ENCODE peak calls at places on chromosomes 13 and 19, in nine cellular contexts. E is HFFc6; P is MCF 10A; M is uterus; A is testis; S is fibroblast of the conjunctiva; R is NCI-H774; Q is fibroblast of gingiva; H is activated CD8-positive, alpha-beta memory T cell treated with anti-CD3 and anti-CD28 coated beads, Interleukin-2, amount 50 U/mL, for 4 hours. J is an unnamed sample.

GRCh38 chr19:49150106-49150943 is 4.9 kb downstream of the HRC start:
- DNase-seq in E (peak; percentile 68), P (peak; percentile 78), M (peak; percentile 77), A (peak; percentile 88), S (peak; percentile 49), R (peak; percentile 90), Q (peak; percentile 75), H (peak; percentile 41), J (peak; percentile 94)

GRCh38 chr13:56670563-56670962 is 470.2 kb upstream of the PRR20A start:
- DNase-seq in E (no peak), P (no peak), M (no peak), A (no peak), S (no peak), R (no peak), Q (no peak), H (no peak), J (no peak)

GRCh38 chr19:7507884-7508283 is 8.0 kb upstream of the ZNF358 start:
- DNase-seq in E (peak; percentile 87), P (peak; percentile 96), M (peak; percentile 48), A (no peak), S (peak; percentile 75), R (peak; percentile 65), Q (peak; percentile 73), H (no peak), J (peak; percentile 75)

GRCh38 chr13:23570931-23571330 is 719 bp downstream of the TNFRSF19 start:
- DNase-seq in E (no peak), P (no peak), M (no peak), A (no peak), S (no peak), R (no peak), Q (no peak), H (no peak), J (no peak)

GRCh38 chr13:98927954-98928927 is 49.6 kb downstream of the DOCK9 start:
- DNase-seq in E (peak; percentile 12), P (peak; percentile 20), M (peak; percentile 46), A (peak; percentile 56), S (peak; percentile 90), R (no peak), Q (peak; percentile 90), H (no peak), J (no peak)

GRCh38 chr13:59745395-59745788 is 418.3 kb downstream of the DIAPH3 start:
- DNase-seq in E (no peak), P (peak; percentile 5), M (no peak), A (no peak), S (no peak), R (no peak), Q (peak; percentile 48), H (no peak), J (no peak)

GRCh38 chr19:30419581-30420180 is 47.5 kb downstream of the ZNF536 start:
- DNase-seq in E (no peak), P (no peak), M (no peak), A (no peak), S (no peak), R (no peak), Q (no peak), H (no peak), J (peak; percentile 35)

GRCh38 chr13:104782741-104783140 is 1716.5 kb upstream of the SLC10A2 start:
- DNase-seq in E (no peak), P (no peak), M (no peak), A (no peak), S (no peak), R (no peak), Q (no peak), H (no peak), J (no peak)

J was measured in glutamatergic neuron.